ENCODE peak calls at places on chromosome 16, in seven cellular contexts. G is neural progenitor cell; I is CD8-positive, alpha-beta T cell; Z is cardiac muscle cell; K is CD8-positive, alpha-beta memory T cell; O is heart left ventricle; B is CD4-positive, CD25-positive, alpha-beta regulatory T cell. X is an unnamed sample.
A peak's percentile ranks its signal among the peaks of the same experiment; 100 is the strongest.

GRCh38 chr16:67594256-67594915 is 32.1 kb downstream of the CTCF start:
- DNase-seq in G (no peak), I (no peak), Z (no peak), K (no peak), O (no peak), B (no peak), X (no peak)

GRCh38 chr16:66109677-66110076 is 256.8 kb upstream of the CDH5 start:
- DNase-seq in G (no peak), I (no peak), Z (no peak), K (no peak), O (no peak), B (no peak), X (no peak)

GRCh38 chr16:11913425-11914079 is 2.2 kb downstream of the GSPT1 start:
- DNase-seq in G (no peak), I (no peak), Z (peak; percentile 7), K (peak; percentile 39), O (no peak), B (peak; percentile 42), X (peak; percentile 29)

GRCh38 chr16:28623172-28623711 is 13.4 kb upstream of the SULT1A1 start:
- DNase-seq in G (no peak), I (peak; percentile 81), Z (peak; percentile 44), K (peak; percentile 37), O (no peak), B (peak; percentile 38), X (peak; percentile 24)

GRCh38 chr16:88062341-88062861 is 111.2 kb downstream of the BANP start:
- DNase-seq in G (peak; percentile 54), I (no peak), Z (peak; percentile 84), K (no peak), O (no peak), B (no peak), X (no peak)

GRCh38 chr16:17416461-17417221 is 54.1 kb downstream of the XYLT1 start:
- DNase-seq in G (no peak), I (peak; percentile 70), Z (peak; percentile 40), K (no peak), O (peak; percentile 25), B (peak; percentile 6), X (no peak)

GRCh38 chr16:2532494-2533141 is 1.4 kb upstream of the CEMP1 start:
- DNase-seq in G (peak; percentile 22), I (peak; percentile 75), Z (peak; percentile 61), K (peak; percentile 55), O (peak; percentile 55), B (peak; percentile 56), X (peak; percentile 46)

GRCh38 chr16:67499159-67499558 is 15.8 kb upstream of the AGRP start:
- DNase-seq in G (no peak), I (no peak), Z (no peak), K (no peak), O (peak; percentile 29), B (no peak), X (no peak)

GRCh38 chr16:72066747-72067146 is 3.7 kb downstream of the HPR start:
- DNase-seq in G (peak; percentile 56), I (no peak), Z (peak; percentile 64), K (no peak), O (no peak), B (no peak), X (peak; percentile 39)

GRCh38 chr16:78432451-78432850 is 333.0 kb downstream of the WWOX start:
- DNase-seq in G (no peak), I (no peak), Z (no peak), K (no peak), O (no peak), B (no peak), X (no peak)

GRCh38 chr16:69340095-69340644 is 598 bp downstream of the NIP7 start:
- DNase-seq in G (peak; percentile 10), I (no peak), Z (peak; percentile 25), K (no peak), O (no peak), B (no peak), X (no peak)

GRCh38 chr16:87264634-87265033 is 52.6 kb downstream of the C16orf95 start:
- DNase-seq in G (no peak), I (no peak), Z (no peak), K (no peak), O (no peak), B (no peak), X (no peak)

GRCh38 chr16:154223-155030 is 2.0 kb downstream of the HBZ start:
- DNase-seq in G (peak; percentile 71), I (no peak), Z (peak; percentile 35), K (peak; percentile 10), O (no peak), B (no peak), X (peak; percentile 50)

GRCh38 chr16:3129137-3130131 is 5.4 kb upstream of the ZNF213 start:
- DNase-seq in G (peak; percentile 89), I (peak; percentile 85), Z (peak; percentile 92), K (peak; percentile 71), O (peak; percentile 84), B (peak; percentile 78), X (peak; percentile 80)

GRCh38 chr16:592518-593306 is 2.8 kb downstream of the RAB40C start:
- DNase-seq in G (no peak), I (no peak), Z (peak; percentile 59), K (no peak), O (no peak), B (no peak), X (no peak)

GRCh38 chr16:9578459-9578858 is 487.0 kb downstream of the HAPSTR1 start:
- DNase-seq in G (no peak), I (no peak), Z (no peak), K (no peak), O (no peak), B (no peak), X (no peak)

GRCh38 chr16:70688266-70688742 is 2.5 kb upstream of the MTSS2 start:
- DNase-seq in G (no peak), I (no peak), Z (peak; percentile 84), K (no peak), O (peak; percentile 61), B (no peak), X (peak; percentile 88)

GRCh38 chr16:71338193-71338592 is 20.3 kb upstream of the CALB2 start:
- DNase-seq in G (no peak), I (no peak), Z (no peak), K (no peak), O (no peak), B (no peak), X (no peak)

DNA sequence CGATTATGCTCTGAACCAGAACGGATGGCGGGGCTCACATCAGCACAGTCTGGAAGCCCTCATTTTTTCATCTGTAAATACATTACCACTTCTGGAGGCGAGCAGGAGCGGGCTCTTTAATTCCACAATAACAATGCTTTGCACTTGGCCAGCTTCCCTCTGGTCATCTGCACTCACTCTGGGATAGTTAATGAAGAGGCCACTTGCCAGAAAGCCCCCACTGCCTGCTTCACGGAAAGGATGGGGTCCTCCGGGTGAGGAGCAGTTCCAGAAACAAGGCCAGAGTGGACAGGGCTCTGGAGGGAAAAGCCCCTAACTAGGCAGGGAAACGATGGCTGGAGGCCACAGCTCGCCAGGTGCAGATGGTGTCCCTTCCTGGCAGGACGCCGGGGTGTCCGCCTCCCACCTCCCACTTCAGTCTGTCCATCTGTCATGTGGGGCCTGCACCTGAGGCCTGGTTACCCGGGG is 13.1 kb upstream of the BCAR1 start:
- DNase-seq in G (no peak), I (no peak), Z (peak; percentile 78), K (no peak), O (peak; percentile 60), B (no peak), X (peak; percentile 70)
- H3K9me3 ChIP-seq in G (no peaks in the 10 kb centered on the region), I (no peaks in the 10 kb centered on the region), Z (no peaks in the 10 kb centered on the region), K (no peaks in the 10 kb centered on the region), O (no peaks in the 10 kb centered on the region), B (no peaks in the 10 kb centered on the region), X (no peaks in the 10 kb centered on the region)

DNA sequence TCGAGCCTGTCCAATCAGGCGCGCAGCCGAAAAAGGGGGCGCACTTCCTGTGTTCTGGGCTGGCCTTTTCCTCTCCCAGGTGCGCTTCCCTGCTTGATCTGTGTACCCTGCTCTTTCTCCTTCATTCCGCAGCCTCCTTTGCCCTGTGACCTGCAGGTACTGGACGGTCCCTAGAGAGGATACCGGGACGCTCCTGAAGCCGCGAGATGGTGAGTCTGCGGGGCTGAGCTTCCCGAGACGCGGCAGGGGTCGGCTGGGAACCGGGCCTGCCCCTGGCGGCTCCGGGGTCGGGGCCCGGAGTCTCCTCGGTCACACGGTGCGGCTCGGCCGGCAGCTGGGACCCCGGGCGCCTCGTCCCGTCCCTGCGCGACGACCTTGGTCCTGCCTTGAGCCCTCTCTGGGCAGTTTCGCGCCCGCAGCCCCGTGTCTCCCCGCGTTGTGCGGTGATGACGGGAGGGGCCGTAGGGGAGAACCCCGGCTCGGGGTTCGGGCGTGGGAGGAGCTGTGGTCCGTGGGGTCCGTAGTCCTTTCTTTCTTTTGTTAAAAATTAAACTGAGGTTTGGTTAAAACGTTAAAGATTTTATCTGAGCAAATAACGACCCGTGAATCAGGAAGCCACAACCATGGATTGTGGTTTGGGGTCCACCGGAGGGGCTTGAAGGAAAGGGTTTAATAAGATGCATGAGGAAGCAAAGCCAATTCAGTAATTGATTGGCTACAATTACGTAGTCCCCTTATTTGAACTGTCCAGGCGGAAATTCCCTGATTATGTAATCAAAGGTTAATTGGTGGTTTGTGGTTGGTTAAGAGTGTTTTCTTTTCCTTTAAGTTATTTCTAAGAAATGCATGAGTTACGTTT is 172.8 kb upstream of the ZNF267 start:
- DNase-seq in G (peak; percentile 91), I (peak; percentile 91), Z (peak; percentile 61), K (peak; percentile 86), O (peak; percentile 78), B (peak; percentile 80), X (no peak)
- H3K27ac ChIP-seq in G (no peak overlapping the region), I (peak overlapping the region; percentile 91), Z (no peak overlapping the region), K (peak overlapping the region; percentile 88), O (peak overlapping the region; percentile 58), B (peak overlapping the region; percentile 87), X (no peak overlapping the region)

DNA sequence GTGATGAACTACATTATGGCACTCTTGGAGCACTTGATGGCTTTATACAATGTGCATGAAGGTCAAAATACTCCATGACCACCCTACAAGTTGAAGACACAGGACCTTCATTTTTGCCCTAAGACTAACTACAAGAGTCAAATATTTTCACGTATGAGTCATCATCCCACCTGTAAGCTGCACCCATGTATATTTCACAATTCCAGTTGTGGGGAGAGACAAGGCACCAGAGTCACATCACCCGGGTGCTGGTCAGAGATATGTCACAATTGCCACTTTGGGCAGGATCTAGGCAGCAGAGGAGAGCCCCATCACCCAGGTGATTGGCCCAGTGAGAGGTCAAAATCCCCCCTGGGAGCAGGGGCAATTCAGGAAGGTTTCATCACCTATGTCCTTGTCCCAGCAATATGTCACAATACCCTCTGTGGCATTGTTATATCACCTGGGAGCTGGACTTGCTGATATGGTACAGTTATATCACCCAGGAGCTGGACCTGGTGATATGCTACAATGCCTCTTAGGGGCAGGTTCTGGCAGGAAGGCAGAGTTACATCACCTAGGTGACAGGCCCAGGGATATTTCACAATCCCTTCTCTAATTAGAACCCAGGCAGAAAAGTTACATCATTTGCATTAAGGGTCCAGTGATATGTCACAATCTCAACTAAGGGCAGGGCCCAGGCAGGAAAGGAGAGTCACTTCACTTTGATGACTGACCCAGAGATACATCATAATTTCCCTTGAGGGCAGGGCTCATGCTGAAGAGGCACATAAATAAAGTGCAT is 1839.2 kb downstream of the TP53TG3F start:
- DNase-seq in G (no peak), I (no peak), Z (no peak), K (no peak), O (no peak), B (no peak), X (no peak)
- H3K9me3 ChIP-seq in G (no peaks in the 10 kb centered on the region), I (peaks cover 4% of the 10 kb centered on the region), Z (peaks cover 3% of the 10 kb centered on the region), K (no peaks in the 10 kb centered on the region), O (no peaks in the 10 kb centered on the region), B (peaks cover 22% of the 10 kb centered on the region), X (peaks cover 8% of the 10 kb centered on the region)

DNA sequence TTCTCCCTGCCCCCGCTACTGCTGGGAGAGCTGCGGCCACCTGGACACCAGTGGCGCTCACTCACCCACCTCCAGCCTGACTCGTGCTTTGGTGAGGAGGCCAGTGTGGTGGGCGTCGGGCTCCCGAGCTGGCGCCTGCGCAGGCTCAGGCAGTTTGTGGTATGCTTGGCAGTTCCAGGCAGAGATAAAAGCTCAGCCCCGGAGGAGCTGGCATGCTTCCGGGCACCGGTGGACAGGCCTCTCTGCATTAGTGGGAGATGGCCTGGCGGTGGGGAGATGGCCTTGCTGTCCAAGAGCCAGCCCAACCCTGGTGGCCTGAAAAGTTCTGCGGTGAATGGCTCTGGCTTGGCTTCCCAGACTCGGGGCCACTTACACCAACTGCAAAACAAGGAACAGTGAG is 4.1 kb downstream of the ADGRG1 start:
- DNase-seq in G (no peak), I (no peak), Z (peak; percentile 46), K (no peak), O (no peak), B (no peak), X (no peak)
- H3K27ac ChIP-seq in G (no peak overlapping the region), I (no peak overlapping the region), Z (no peak overlapping the region), K (no peak overlapping the region), O (peak overlapping the region; percentile 93), B (no peak overlapping the region), X (no peak overlapping the region)